ENCODE peak calls at places on chromosomes 5 and 9, in six cellular contexts. S is heart left ventricle, Q is adrenal gland, Z is thyroid gland, P is A549, H is NB4. Y is an unnamed sample.

GRCh38 chr5:74636552-74636951 is 4.0 kb downstream of the ENC1 start:
- DNase-seq in S (no peak), Q (no peak), Z (no peak), P (no peak), H (no peak), Y (no peak)

GRCh38 chr5:59673438-59674058 is 220.0 kb downstream of the PDE4D start:
- DNase-seq in S (no peak), Q (no peak), Z (no peak), P (peak; percentile 14), H (peak; percentile 56), Y (no peak)

GRCh38 chr5:157148734-157149615 is 6.3 kb upstream of the MED7 start:
- DNase-seq in S (peak; percentile 62), Q (peak; percentile 72), Z (peak; percentile 53), P (peak; percentile 81), H (peak; percentile 70), Y (no peak)

GRCh38 chr9:34413229-34413852 is 36.6 kb upstream of the MYORG start:
- DNase-seq in S (peak; percentile 53), Q (peak; percentile 61), Z (peak; percentile 13), P (peak; percentile 49), H (peak; percentile 75), Y (no peak)

GRCh38 chr9:109304350-109304749 is 16.5 kb downstream of the EPB41L4B start:
- DNase-seq in S (no peak), Q (no peak), Z (no peak), P (no peak), H (no peak), Y (no peak)

GRCh38 chr9:133797406-133798150 is 59.4 kb upstream of the SARDH start:
- DNase-seq in S (no peak), Q (no peak), Z (no peak), P (no peak), H (no peak), Y (no peak)

GRCh38 chr5:2732850-2733249 is 18.6 kb downstream of the IRX2 start:
- DNase-seq in S (no peak), Q (no peak), Z (no peak), P (no peak), H (no peak), Y (no peak)

GRCh38 chr5:78509884-78510769 is 138.4 kb downstream of the LHFPL2 start:
- DNase-seq in S (peak; percentile 75), Q (peak; percentile 82), Z (peak; percentile 83), P (no peak), H (peak; percentile 76), Y (peak; percentile 62)

GRCh38 chr9:20550326-20550725 is 72.0 kb downstream of the MLLT3 start:
- DNase-seq in S (no peak), Q (no peak), Z (no peak), P (no peak), H (no peak), Y (no peak)

GRCh38 chr9:20551835-20552234 is 70.5 kb downstream of the MLLT3 start:
- DNase-seq in S (no peak), Q (no peak), Z (no peak), P (no peak), H (no peak), Y (no peak)

GRCh38 chr9:20551236-20551635 is 71.1 kb downstream of the MLLT3 start:
- DNase-seq in S (no peak), Q (no peak), Z (no peak), P (no peak), H (no peak), Y (no peak)

GRCh38 chr9:20553750-20554149 is 68.5 kb downstream of the MLLT3 start:
- DNase-seq in S (no peak), Q (no peak), Z (no peak), P (no peak), H (no peak), Y (no peak)

DNA sequence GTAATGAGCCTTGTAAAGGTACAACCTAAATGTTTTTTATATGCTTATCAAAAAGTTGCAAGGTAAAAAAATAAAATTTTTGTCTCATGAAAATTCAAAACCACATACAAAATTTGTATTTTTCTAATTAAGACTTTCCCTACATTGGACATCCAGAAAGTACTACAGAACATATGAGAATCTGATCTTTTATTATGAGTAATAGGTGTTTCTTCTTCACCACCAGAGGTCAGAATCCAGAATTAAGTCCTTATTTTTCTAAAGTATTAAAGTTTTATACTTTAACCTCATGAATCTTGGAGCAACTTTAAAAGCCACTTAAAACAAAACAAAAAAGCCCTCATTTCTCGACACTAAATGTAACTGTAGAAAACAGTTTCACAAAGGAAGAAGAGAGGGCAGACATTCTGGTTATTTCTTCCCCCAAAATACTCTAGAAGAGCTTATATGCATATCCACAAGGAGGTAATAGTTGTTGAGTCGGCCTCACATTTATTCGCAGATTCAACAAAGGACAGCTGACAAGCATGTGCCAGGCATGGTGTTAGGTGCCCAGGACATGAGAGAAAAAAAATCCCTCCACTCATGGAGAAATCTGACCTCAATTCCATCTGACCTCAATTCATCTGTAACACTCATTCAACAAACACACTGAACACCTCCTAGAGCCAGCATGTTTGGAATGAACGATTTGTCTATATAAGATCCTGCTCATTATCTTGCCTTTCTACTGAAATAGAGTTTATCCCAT is 69.2 kb downstream of the MLLT3 start:
- DNase-seq in S (no peak), Q (no peak), Z (no peak), P (no peak), H (no peak), Y (no peak)
- TF ChIP-seq CTCF in S (no peak), Q (no peak), Z (peak; percentile 35), P (peak; percentile 53), H (no peak), Y (peak; percentile 20)

DNA sequence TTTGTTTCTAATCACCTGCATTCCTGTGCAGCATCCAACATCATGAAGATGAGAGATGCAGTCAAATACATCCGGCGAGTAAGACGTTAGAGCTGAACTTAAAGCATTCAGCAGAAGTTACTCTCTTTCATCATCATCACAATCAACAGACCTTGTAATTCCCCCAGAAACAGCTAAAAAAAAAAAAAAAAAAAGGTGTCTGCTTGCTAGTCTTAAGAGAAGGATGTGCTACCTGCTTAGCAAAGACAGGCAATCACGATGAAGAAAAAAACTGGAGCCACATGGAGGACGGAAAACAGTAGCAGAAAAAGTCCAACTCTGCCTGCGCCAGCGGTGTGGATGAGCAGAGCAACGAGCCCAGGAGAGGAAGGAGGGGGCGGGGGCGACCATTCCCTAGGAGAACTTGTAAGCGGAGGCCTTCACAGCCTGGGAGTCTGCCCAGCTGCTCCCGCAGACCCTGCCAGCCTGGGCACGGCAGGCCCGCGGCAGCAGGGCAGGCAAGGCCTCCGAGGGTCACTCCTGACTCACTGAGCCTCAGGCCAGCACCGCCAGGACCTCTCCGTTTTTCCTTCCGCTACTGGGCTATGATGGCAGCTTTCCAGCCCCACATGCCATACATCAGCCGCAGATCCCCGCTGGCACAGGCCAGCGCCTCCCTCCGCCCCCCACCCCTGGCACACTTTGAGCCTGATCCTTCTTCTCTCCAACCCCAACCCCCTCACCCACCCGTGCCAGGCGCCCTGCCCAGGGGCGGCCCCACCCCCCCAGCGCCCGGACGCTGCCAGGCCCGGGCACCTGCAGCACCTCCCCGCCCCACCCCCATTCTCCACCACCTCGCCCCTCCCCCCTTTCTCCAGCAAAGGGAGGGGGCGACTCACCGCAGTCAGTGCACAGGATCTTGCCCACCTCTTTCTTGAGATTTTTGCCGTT is 1.3 kb downstream of the NRG2 start:
- DNase-seq in S (peak; percentile 62), Q (peak; percentile 91), Z (peak; percentile 42), P (peak; percentile 47), H (no peak), Y (peak; percentile 45)
- TF ChIP-seq POLR2A in S (no peak), Q (peak; percentile 87), Z (no peak), P (no peak), H (no peak), Y (no peak)

DNA sequence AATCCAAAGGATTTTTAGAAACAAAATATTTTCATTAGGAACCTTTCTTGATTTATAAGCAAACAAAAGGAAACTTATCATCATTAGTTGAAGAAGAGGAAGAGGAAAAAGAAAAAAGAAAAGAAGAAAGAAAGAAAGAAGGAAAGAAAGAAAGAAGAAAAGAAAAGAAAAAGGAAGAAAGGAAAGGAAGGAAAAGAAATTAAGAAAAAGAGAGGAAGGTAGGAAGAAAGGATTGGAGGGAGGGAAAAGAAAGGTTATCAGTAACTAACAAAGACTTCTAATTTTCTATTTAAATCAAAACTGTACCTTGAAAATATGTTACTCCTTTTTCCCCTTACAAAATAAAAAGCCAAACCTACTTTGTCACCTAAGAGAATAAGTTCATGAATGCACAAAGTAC is 10.0 kb downstream of the EBF1 start:
- DNase-seq in S (no peak), Q (no peak), Z (no peak), P (no peak), H (no peak), Y (no peak)
- TF ChIP-seq CTCF in S (no peak), Q (no peak), Z (no peak), P (no peak), H (no peak), Y (no peak)

GRCh38 chr5:132495672-132496630 is 5.4 kb upstream of the IRF1 start:
- DNase-seq in S (peak; percentile 93), Q (peak; percentile 87), Z (peak; percentile 98), P (peak; percentile 91), H (peak; percentile 98), Y (peak; percentile 96)
- TF ChIP-seq POLR2A in S (peak; percentile 52), Q (peak; percentile 61), Z (peak; percentile 62), P (peak; percentile 30), H (peak; percentile 14), Y (peak; percentile 40)

Y was measured in Peyer's patch.